ENCODE peak calls at places on chromosomes 5 and 9, in six cellular contexts. X is KBM-7, C is neuronal stem cell, N is sciatic nerve, T is HuH-7.5, A is NCI-H1092 treated with DMSO at 0.1 percent for 48 hours. W is an unnamed sample.

GRCh38 chr5:121976979-121977378 is 15.2 kb downstream of the SRFBP1 start:
- DNase-seq in X (peak; percentile 25), C (no peak), N (no peak), T (no peak), A (no peak), W (peak; percentile 81)

GRCh38 chr5:141883184-141883947 is 5.2 kb upstream of the PCDH1 start:
- DNase-seq in X (no peak), C (peak; percentile 73), N (no peak), T (no peak), A (no peak), W (peak; percentile 25)

GRCh38 chr9:77375956-77376532 is 198.7 kb downstream of the VPS13A start:
- DNase-seq in X (no peak), C (peak; percentile 33), N (no peak), T (no peak), A (no peak), W (peak; percentile 51)

GRCh38 chr5:172414618-172415599 is 39.4 kb downstream of the SH3PXD2B start:
- DNase-seq in X (no peak), C (no peak), N (peak; percentile 78), T (peak; percentile 77), A (no peak), W (no peak)

GRCh38 chr5:145203193-145203592 is 631.9 kb downstream of the PRELID2 start:
- DNase-seq in X (no peak), C (no peak), N (no peak), T (no peak), A (no peak), W (no peak)

GRCh38 chr9:28423255-28423654 is 850.0 kb upstream of the C9orf72 start:
- DNase-seq in X (no peak), C (no peak), N (no peak), T (no peak), A (no peak), W (no peak)

GRCh38 chr9:33517373-33517772 is 6.7 kb upstream of the ANKRD18B start:
- DNase-seq in X (peak; percentile 75), C (no peak), N (no peak), T (no peak), A (peak; percentile 39), W (peak; percentile 62)

GRCh38 chr9:34037626-34038025 is 11.1 kb downstream of the UBAP2 start:
- DNase-seq in X (no peak), C (no peak), N (no peak), T (no peak), A (peak; percentile 49), W (no peak)

GRCh38 chr5:18772475-18772874 is 1138.2 kb downstream of the TAF11L14 start:
- DNase-seq in X (no peak), C (peak; percentile 3), N (no peak), T (no peak), A (no peak), W (peak; percentile 22)

GRCh38 chr5:158436271-158437065 is 577.5 kb upstream of the CLINT1 start:
- DNase-seq in X (no peak), C (no peak), N (no peak), T (no peak), A (no peak), W (no peak)

GRCh38 chr9:21782207-21782606 is 20.2 kb upstream of the MTAP start:
- DNase-seq in X (no peak), C (no peak), N (no peak), T (no peak), A (no peak), W (no peak)

GRCh38 chr5:110477923-110478322 is 248.5 kb downstream of the TMEM232 start:
- DNase-seq in X (no peak), C (no peak), N (no peak), T (no peak), A (no peak), W (peak; percentile 12)

GRCh38 chr5:85000671-85001070 is 616.0 kb upstream of the EDIL3 start:
- DNase-seq in X (no peak), C (no peak), N (no peak), T (no peak), A (no peak), W (peak; percentile 58)

GRCh38 chr5:138573949-138574670 is 1.1 kb downstream of the HSPA9 start:
- DNase-seq in X (peak; percentile 24), C (no peak), N (no peak), T (no peak), A (no peak), W (peak; percentile 24)

GRCh38 chr5:59816901-59817300 is 76.6 kb downstream of the PDE4D start:
- DNase-seq in X (no peak), C (no peak), N (no peak), T (no peak), A (no peak), W (no peak)

GRCh38 chr5:44183312-44183711 is 205.9 kb downstream of the FGF10 start:
- DNase-seq in X (no peak), C (no peak), N (no peak), T (no peak), A (no peak), W (no peak)

GRCh38 chr5:53603009-53603687 is 42.7 kb downstream of the NDUFS4 start:
- DNase-seq in X (no peak), C (no peak), N (no peak), T (no peak), A (no peak), W (no peak)

GRCh38 chr5:143645356-143645755 is 166.6 kb upstream of the HMHB1 start:
- DNase-seq in X (no peak), C (no peak), N (no peak), T (no peak), A (no peak), W (no peak)

GRCh38 chr9:129886226-129887174 is 51.2 kb downstream of the USP20 start:
- DNase-seq in X (peak; percentile 13), C (no peak), N (no peak), T (no peak), A (no peak), W (peak; percentile 43)

GRCh38 chr5:116573279-116573616 is 1.4 kb downstream of the SEMA6A start:
- DNase-seq in X (peak; percentile 20), C (peak; percentile 48), N (peak; percentile 57), T (peak; percentile 18), A (peak; percentile 29), W (no peak)

GRCh38 chr5:149424371-149425315 is 45.6 kb upstream of the IL17B start:
- DNase-seq in X (no peak), C (no peak), N (no peak), T (no peak), A (no peak), W (peak; percentile 51)

GRCh38 chr9:16571127-16571848 is 299.2 kb downstream of the BNC2 start:
- DNase-seq in X (no peak), C (no peak), N (no peak), T (no peak), A (peak; percentile 84), W (no peak)

GRCh38 chr9:121720311-121720991 is 69.0 kb downstream of the DAB2IP start:
- DNase-seq in X (no peak), C (no peak), N (no peak), T (no peak), A (no peak), W (no peak)

GRCh38 chr5:168931638-168932345 is 352.6 kb upstream of the PANK3 start:
- DNase-seq in X (no peak), C (no peak), N (no peak), T (no peak), A (no peak), W (peak; percentile 84)